ENCODE peak calls at places on chromosomes 2 and 18, in five cellular contexts. T is IMR-90, Q is neuronal stem cell, M is mesenchymal stem cell, K is H1. E is an unnamed sample. For H3K36me3, the result is how much of the 10 kb centered on the place peaks cover.

GRCh38 chr2:177889812-177890460 is 182.6 kb downstream of the PDE11A start:
- DNase-seq in K (no peak), M (no peak), T (no peak), Q (no peak), E (no peak)

GRCh38 chr2:224178085-224178484 is 139.0 kb upstream of the SERPINE2 start:
- DNase-seq in Q (no peak), M (peak), T (peak), K (no peak), E (no peak)

GRCh38 chr18:52337286-52337685 is 2.7 kb upstream of the DCC start:
- DNase-seq in M (peak), K (no peak), Q (no peak), T (peak), E (no peak)

GRCh38 chr2:10201201-10201600 is 78.7 kb downstream of the RRM2 start:
- DNase-seq in Q (no peak), K (no peak), T (no peak), M (no peak), E (no peak)

GRCh38 chr2:186959486-186959885 is 110.5 kb upstream of the ZSWIM2 start:
- DNase-seq in K (no peak), Q (no peak), M (no peak), T (no peak), E (no peak)

GRCh38 chr2:114170070-114170469 is 272.4 kb upstream of the DPP10 start:
- DNase-seq in T (no peak), K (no peak), Q (no peak), M (no peak), E (no peak)

GRCh38 chr2:10873790-10874437 is 37.8 kb upstream of the KCNF1 start:
- DNase-seq in T (peak), K (no peak), Q (no peak), M (peak), E (peak)

GRCh38 chr18:7632152-7633098 is 65.3 kb downstream of the PTPRM start:
- DNase-seq in T (no peak), M (no peak), Q (no peak), K (no peak), E (no peak)

GRCh38 chr2:177429688-177430325 is 37.2 kb downstream of the AGPS start:
- DNase-seq in K (no peak), M (peak), Q (no peak), T (peak), E (no peak)

GRCh38 chr18:22391571-22392359 is 25.9 kb downstream of the CTAGE1 start:
- DNase-seq in K (no peak), Q (no peak), T (peak), M (peak), E (peak)

GRCh38 chr2:11969774-11970173 is 223.3 kb downstream of the LPIN1 start:
- DNase-seq in Q (no peak), M (no peak), K (no peak), T (no peak), E (no peak)

GRCh38 chr2:17543131-17543660 is 2.7 kb downstream of the VSNL1 start:
- DNase-seq in K (no peak), T (no peak), Q (no peak), M (no peak), E (peak)

GRCh38 chr2:38232454-38232853 is 144.6 kb downstream of the ATL2 start:
- DNase-seq in T (no peak), M (no peak), Q (no peak), K (no peak), E (no peak)

GRCh38 chr2:819121-819520 is 131.5 kb upstream of the SNTG2 start:
- DNase-seq in Q (no peak), M (no peak), T (no peak), K (no peak), E (no peak)

GRCh38 chr2:817616-818015 is 133.0 kb upstream of the SNTG2 start:
- DNase-seq in M (no peak), Q (no peak), T (no peak), K (no peak), E (no peak)

GRCh38 chr2:821546-821945 is 129.1 kb upstream of the SNTG2 start:
- DNase-seq in K (no peak), M (no peak), Q (no peak), T (no peak), E (no peak)

GRCh38 chr2:816278-816677 is 134.4 kb upstream of the SNTG2 start:
- DNase-seq in K (no peak), M (no peak), T (no peak), Q (no peak), E (no peak)

GRCh38 chr2:818233-818632 is 132.4 kb upstream of the SNTG2 start:
- DNase-seq in M (no peak), Q (no peak), T (no peak), K (no peak), E (no peak)
- H3K36me3 ChIP-seq in M (under half), Q (under half), T (under half), K (under half), E (under half)

GRCh38 chr2:111711270-111711669 is 172.7 kb downstream of the ANAPC1 start:
- DNase-seq in Q (no peak), M (no peak), T (no peak), K (no peak), E (no peak)
- H4K91ac ChIP-seq in Q (no peak), M (no peak), T (no peak), K (no peak), E (no peak)

DNA sequence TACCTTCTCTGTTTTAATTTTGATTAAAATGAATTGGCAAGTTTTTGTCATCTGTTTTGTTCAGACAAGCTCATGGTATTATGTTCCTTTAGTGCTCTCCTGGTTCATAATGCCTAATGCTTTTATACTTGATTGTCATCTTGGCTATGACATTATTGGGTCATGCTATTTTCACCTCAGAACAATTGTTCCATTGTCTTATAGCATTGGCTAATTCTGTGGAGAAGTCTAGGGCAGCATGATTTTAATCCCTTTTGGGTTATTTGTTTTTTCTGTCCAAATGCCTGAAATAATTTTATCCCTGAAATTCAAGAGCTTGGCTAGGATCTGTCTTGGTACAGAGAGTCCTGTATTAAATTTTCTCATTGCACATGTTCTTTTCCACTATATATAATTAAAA is 83.8 kb upstream of the CCDC85A start:
- DNase-seq in K (no peak), M (no peak), Q (no peak), T (no peak), E (no peak)
- H4K8ac ChIP-seq in K (no peak), M (no peak), Q (no peak), T (no peak), E (no peak)

GRCh38 chr2:141737463-141737862 is 393.4 kb downstream of the LRP1B start:
- DNase-seq in Q (no peak), M (no peak), K (no peak), T (no peak), E (no peak)
- H3K36me3 ChIP-seq in Q (under half), M (under half), K (under half), T (under half), E (under half)

DNA sequence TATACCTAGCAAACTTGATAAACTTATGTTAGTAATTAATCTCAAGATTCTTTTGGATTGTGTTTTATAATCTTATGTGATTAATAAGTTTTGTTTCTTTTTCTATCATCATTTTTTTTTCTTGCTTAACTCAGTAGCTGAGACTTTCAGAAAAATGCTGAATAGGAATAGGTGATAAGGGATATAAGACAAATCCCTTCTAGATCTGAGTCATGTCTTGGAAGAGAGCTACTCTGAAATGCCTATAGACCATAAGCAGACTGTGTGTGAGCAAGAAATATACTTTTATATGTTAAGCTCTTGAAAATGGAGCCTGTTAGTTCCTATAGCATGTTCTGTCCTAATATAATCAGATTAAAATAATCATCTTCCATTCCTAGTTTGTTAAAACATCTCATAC is 29.6 kb downstream of the CYBRD1 start:
- DNase-seq in T (peak), M (no peak), K (no peak), Q (no peak), E (no peak)
- H4K91ac ChIP-seq in T (no peak), M (no peak), K (no peak), Q (no peak), E (no peak)

GRCh38 chr2:191846787-191847620 is at the start of gene CAVIN2:
- DNase-seq in M (peak), K (no peak), T (peak), Q (no peak), E (peak)
- H4K8ac ChIP-seq in M (peak), K (peak), T (peak), Q (no peak), E (no peak)

GRCh38 chr2:128017561-128017960 is 10.3 kb downstream of the SAP130 start:
- DNase-seq in M (no peak), Q (no peak), K (no peak), T (no peak), E (no peak)
- H3K36me3 ChIP-seq in M (half or more), Q (half or more), K (under half), T (under half), E (under half)

DNA sequence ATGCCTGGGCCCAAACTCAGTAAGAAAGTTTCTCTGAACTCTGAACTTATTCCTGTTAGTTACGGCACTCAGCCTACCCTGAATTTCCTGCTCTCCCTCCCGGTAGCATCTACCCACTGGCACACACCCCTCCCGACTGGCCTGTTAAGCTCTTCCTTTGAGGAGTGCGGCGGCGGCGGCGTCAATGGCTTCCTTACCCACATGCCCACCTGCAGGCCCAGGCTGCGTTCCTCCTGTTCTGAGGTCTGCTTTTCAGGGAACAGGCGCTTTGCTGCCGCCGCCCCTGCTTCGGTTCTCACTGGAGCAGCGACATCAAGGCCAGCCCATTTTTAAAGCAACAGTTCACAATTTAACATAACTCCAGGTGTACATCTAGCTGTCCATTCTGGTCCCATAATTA is 432.4 kb downstream of the DCDC2C start:
- DNase-seq in M (no peak), Q (no peak), K (no peak), T (no peak), E (no peak)
- H4K91ac ChIP-seq in M (no peak), Q (no peak), K (no peak), T (no peak), E (no peak)

E was measured in trophoblast cell.